ENCODE peak calls at places on chromosomes 16 and 17, in six cellular contexts. I, Q, L, X, D and U are unnamed samples.

GRCh38 chr16:719815-720506 is 985 bp upstream of the ANTKMT start:
- DNase-seq in I (no peak), Q (no peak), L (peak), X (no peak), D (no peak), U (no peak)

GRCh38 chr17:50686494-50687199 is 21.1 kb downstream of the ANKRD40 start:
- DNase-seq in I (peak), Q (peak), L (peak), X (peak), D (peak), U (peak)

GRCh38 chr17:64780096-64781012 is 118.2 kb upstream of the SMURF2 start:
- DNase-seq in I (no peak), Q (peak), L (peak), X (no peak), D (no peak), U (peak)

GRCh38 chr17:28133562-28133970 is 91.1 kb downstream of the NLK start:
- DNase-seq in I (no peak), Q (no peak), L (no peak), X (peak), D (peak), U (no peak)

GRCh38 chr17:75124041-75124818 is 7.3 kb downstream of the NT5C start:
- DNase-seq in I (no peak), Q (peak), L (no peak), X (peak), D (peak), U (no peak)

GRCh38 chr16:84268661-84269060 is 26.0 kb upstream of the WFDC1 start:
- DNase-seq in I (no peak), Q (no peak), L (no peak), X (no peak), D (no peak), U (no peak)

GRCh38 chr16:12758031-12758669 is 45.5 kb downstream of the CPPED1 start:
- DNase-seq in I (no peak), Q (no peak), L (no peak), X (no peak), D (peak), U (no peak)

GRCh38 chr16:56617212-56618085 is 8.1 kb upstream of the MT1E start:
- DNase-seq in I (no peak), Q (peak), L (peak), X (peak), D (peak), U (no peak)

GRCh38 chr17:68035131-68035522 is 408 bp upstream of the KPNA2 start:
- DNase-seq in I (no peak), Q (peak), L (peak), X (no peak), D (no peak), U (no peak)

GRCh38 chr17:77641718-77642117 is 316.8 kb upstream of the TNRC6C start:
- DNase-seq in I (no peak), Q (no peak), L (no peak), X (no peak), D (no peak), U (no peak)

GRCh38 chr16:68644303-68644702 is 807 bp upstream of the CDH3 start:
- DNase-seq in I (no peak), Q (no peak), L (peak), X (no peak), D (no peak), U (no peak)

GRCh38 chr17:58831780-58832179 is 76.1 kb downstream of the PPM1E start:
- DNase-seq in I (no peak), Q (no peak), L (no peak), X (no peak), D (no peak), U (no peak)

GRCh38 chr17:36463916-36464764 is 22.3 kb upstream of the ZNHIT3 start:
- DNase-seq in I (no peak), Q (peak), L (peak), X (peak), D (peak), U (peak)

GRCh38 chr16:3825940-3826339 is 54.6 kb downstream of the CREBBP start:
- DNase-seq in I (no peak), Q (no peak), L (no peak), X (no peak), D (no peak), U (no peak)

GRCh38 chr16:27403601-27403992 is 1.6 kb downstream of the IL21R start:
- DNase-seq in I (no peak), Q (no peak), L (no peak), X (no peak), D (no peak), U (no peak)

GRCh38 chr17:50483266-50483665 is 4.6 kb downstream of the RSAD1 start:
- DNase-seq in I (no peak), Q (no peak), L (no peak), X (no peak), D (no peak), U (no peak)

GRCh38 chr17:45038771-45039634 is 12.4 kb downstream of the DCAKD start:
- DNase-seq in I (no peak), Q (no peak), L (no peak), X (peak), D (no peak), U (no peak)

GRCh38 chr16:75193730-75194444 is 13.1 kb downstream of the CTRB2 start:
- DNase-seq in I (no peak), Q (peak), L (peak), X (no peak), D (no peak), U (no peak)

GRCh38 chr17:63369233-63369632 is 76.9 kb downstream of the CYB561 start:
- DNase-seq in I (no peak), Q (no peak), L (no peak), X (peak), D (no peak), U (no peak)

GRCh38 chr16:89841275-89841674 is 13.0 kb downstream of the SPIRE2 start:
- DNase-seq in I (no peak), Q (no peak), L (no peak), X (no peak), D (no peak), U (peak)

GRCh38 chr16:77169650-77170236 is 21.2 kb upstream of the MON1B start:
- DNase-seq in I (no peak), Q (peak), L (peak), X (peak), D (peak), U (peak)

GRCh38 chr17:36812762-36813161 is 124.5 kb upstream of the LHX1 start:
- DNase-seq in I (no peak), Q (no peak), L (peak), X (no peak), D (no peak), U (no peak)

GRCh38 chr17:74241434-74241833 is 28.1 kb downstream of the TTYH2 start:
- DNase-seq in I (no peak), Q (no peak), L (no peak), X (peak), D (no peak), U (no peak)

GRCh38 chr17:64240261-64240740 is 22.8 kb downstream of the TEX2 start:
- DNase-seq in I (no peak), Q (no peak), L (peak), X (no peak), D (no peak), U (no peak)

GRCh38 chr16:68310441-68311315 is at the start of the genes PRMT7 and SLC7A6OS:
- DNase-seq in I (peak), Q (peak), L (peak), X (peak), D (peak), U (peak)

DNA sequence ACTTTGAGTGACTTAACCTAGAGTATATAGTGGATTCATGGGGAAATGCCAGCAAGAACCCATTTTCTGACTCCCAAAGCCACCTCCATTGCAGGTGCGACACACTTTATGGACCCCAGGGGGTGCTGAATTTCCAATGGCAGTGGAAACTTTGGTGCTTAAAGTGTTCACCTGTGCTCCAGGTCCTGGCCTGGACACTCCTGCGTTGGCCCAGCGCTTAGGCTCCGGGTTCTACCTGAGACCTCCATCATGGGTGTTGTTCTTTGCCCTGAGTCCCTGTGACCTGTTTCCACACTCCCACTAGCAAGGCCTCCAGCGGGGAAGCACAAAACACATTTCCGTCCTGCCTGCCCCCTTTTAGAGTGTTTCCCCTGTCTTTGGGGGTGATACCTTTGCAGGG is 3.0 kb downstream of the CCNF start:
- DNase-seq in I (no peak), Q (no peak), L (no peak), X (no peak), D (no peak), U (no peak)
- TF ChIP-seq CTCF in I (no peak), Q (no peak), L (peak), X (no peak), D (no peak), U (no peak)

DNA sequence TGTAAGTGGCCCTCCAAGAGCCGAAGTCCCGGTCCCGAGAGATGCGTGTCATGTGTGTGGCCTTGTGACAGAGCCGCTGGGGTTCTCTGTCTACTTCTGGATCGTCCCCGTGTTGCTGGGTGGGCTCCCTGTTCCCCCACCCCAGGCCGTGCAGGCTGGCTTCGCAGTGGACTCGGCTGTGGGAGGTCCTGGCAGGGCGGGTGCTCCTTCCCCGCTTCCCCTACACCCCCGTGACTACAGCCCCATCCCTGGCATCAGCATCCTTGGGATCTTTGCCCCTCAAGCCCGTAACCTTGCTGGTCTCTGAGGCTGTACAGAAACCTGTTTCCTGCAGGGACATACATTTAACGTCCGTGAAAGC is 136.3 kb downstream of the BANP start:
- DNase-seq in I (no peak), Q (no peak), L (no peak), X (no peak), D (no peak), U (peak)
- TF ChIP-seq CTCF in I (no peak), Q (no peak), L (no peak), X (no peak), D (no peak), U (no peak)

DNA sequence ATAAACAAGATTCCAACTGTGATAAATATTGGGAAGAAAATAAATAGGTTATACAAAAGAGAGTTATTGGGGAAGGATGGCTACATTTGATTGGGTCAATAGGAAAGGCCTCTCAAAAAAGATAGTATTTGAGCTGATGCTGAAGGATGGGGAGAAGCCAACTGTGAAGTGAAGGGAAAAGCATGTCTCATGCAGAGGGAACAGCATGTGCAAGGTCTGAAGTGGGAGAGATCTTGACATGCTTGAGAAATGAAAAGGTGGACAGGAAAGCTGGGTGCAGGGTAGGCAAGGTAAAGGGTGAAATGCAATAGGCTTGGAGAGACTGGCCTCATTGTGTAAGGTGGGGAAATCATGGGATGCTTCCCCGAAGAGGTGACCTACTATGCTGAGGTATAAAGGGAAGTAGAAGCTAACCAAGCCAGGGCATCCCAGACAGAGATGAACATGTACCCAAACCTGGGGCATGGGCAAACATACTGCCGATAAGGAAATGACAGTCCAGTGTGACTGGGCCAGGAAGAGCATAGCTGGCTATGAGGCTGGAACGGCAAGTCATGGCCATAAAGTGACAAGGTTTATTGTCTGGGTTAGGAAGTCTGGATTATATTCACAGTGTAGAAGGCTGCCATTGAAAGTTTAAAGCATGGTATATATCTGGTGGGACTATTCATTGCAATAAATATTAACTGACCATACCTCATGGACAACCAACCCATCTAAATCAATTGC is 91.2 kb downstream of the TOX3 start:
- DNase-seq in I (no peak), Q (no peak), L (no peak), X (no peak), D (no peak), U (no peak)
- TF ChIP-seq CTCF in I (no peak), Q (no peak), L (no peak), X (no peak), D (no peak), U (no peak)

GRCh38 chr16:67013823-67014640 is 14.9 kb upstream of the CBFB start:
- DNase-seq in I (no peak), Q (peak), L (peak), X (peak), D (peak), U (peak)

GRCh38 chr16:67014641-67015315 is 14.2 kb upstream of the CBFB start:
- DNase-seq in I (no peak), Q (no peak), L (peak), X (no peak), D (no peak), U (no peak)

GRCh38 chr16:67016681-67017450 is 12.1 kb upstream of the CBFB start:
- DNase-seq in I (no peak), Q (no peak), L (peak), X (no peak), D (no peak), U (no peak)

GRCh38 chr16:67016143-67016542 is 12.8 kb upstream of the CBFB start:
- DNase-seq in I (no peak), Q (no peak), L (peak), X (no peak), D (no peak), U (peak)

DNA sequence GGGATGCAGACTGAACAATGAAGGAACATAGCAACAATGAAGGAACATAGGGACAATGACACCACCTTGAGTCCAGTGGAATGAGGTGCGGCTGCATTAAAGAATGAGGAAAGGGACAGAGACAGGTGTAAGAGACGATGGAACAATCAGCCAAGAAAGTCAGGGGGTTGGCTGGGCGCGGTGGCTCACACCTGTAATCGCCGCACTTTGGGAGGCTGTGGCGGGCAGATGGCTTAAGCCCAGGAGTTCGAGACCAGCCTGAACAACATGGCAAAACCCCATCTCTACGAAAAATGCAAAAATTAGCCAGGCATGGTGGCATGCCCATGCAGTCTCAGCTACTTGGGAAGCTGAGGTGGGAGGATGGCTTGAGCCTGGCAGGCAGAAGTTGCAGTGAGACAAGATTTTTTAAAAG is 13.6 kb upstream of the CBFB start:
- DNase-seq in I (no peak), Q (no peak), L (no peak), X (no peak), D (no peak), U (peak)
- TF ChIP-seq CTCF in I (no peak), Q (no peak), L (peak), X (peak), D (no peak), U (no peak)

GRCh38 chr16:25135239-25135878 is 23.8 kb downstream of the LCMT1 start:
- DNase-seq in I (no peak), Q (no peak), L (no peak), X (peak), D (peak), U (no peak)
- TF ChIP-seq CTCF in I (peak), Q (no peak), L (no peak), X (peak), D (peak), U (no peak)

GRCh38 chr17:35089846-35090193 is 26.3 kb upstream of the RFFL start:
- DNase-seq in I (no peak), Q (no peak), L (peak), X (peak), D (peak), U (no peak)
- TF ChIP-seq CTCF in I (peak), Q (no peak), L (no peak), X (no peak), D (no peak), U (no peak)

DNA sequence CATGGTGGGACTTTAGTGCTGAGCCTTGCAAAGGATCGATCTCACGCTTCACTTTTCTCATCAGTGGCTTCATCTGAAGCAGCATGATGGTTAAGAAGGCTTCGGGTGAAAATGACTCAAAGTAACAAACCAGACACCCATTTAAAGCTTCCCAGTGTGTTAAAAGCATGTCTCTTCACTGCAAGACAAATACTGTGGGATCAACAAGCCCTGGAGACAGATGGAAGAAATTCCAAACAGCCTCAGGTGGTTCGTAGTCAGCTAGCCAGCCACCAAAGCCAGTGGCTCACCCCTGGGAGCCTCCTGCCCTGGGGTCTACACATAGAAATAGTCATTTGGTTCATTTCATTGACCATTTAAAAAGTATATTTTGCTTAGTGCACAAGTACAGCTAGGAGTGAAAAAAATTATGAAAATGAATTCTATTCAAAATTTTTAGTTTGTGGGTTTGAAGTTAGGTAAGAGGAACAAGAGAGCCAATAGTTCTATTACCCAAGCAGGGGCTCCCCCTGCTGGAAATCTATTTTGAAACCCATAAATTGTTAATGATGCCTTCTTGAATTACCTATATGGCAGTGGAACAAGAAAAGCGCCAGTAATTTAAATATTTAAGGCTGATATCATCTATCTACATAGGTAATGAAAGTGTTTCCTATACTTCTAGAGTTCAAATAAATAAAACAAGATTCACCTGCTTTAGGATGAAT is 51.6 kb downstream of the PMP22 start:
- DNase-seq in I (peak), Q (no peak), L (peak), X (peak), D (peak), U (no peak)
- TF ChIP-seq CTCF in I (peak), Q (no peak), L (peak), X (peak), D (peak), U (no peak)